ENCODE peak calls at places on chromosome 6, in ten cellular contexts. One of them, this sample, is unnamed. For H3K4me1, the result is how much of the 10 kb centered on the place peaks cover.

GRCh38 chr6:125759184-125759902 is 9.9 kb downstream of the HEY2 start:
- DNase-seq in PC-3: no peak
- DNase-seq in tibial nerve: no peak
- DNase-seq in adrenal gland: no peak
- DNase-seq in hepatocyte: no peak
- DNase-seq in transverse colon: no peak
- DNase-seq in Panc1: no peak
- DNase-seq in ovary: no peak
- DNase-seq in heart left ventricle: peak
- DNase-seq in aorta: peak
- DNase-seq in this sample: no peak

GRCh38 chr6:40881501-40881900 is 157.5 kb downstream of the UNC5CL start:
- DNase-seq in PC-3: no peak
- DNase-seq in tibial nerve: no peak
- DNase-seq in adrenal gland: no peak
- DNase-seq in hepatocyte: no peak
- DNase-seq in transverse colon: no peak
- DNase-seq in Panc1: no peak
- DNase-seq in ovary: no peak
- DNase-seq in heart left ventricle: no peak
- DNase-seq in aorta: no peak
- DNase-seq in this sample: no peak

GRCh38 chr6:150490586-150490985 is 109.1 kb upstream of the PLEKHG1 start:
- DNase-seq in PC-3: peak
- DNase-seq in tibial nerve: no peak
- DNase-seq in adrenal gland: no peak
- DNase-seq in hepatocyte: peak
- DNase-seq in transverse colon: no peak
- DNase-seq in Panc1: no peak
- DNase-seq in ovary: no peak
- DNase-seq in heart left ventricle: no peak
- DNase-seq in aorta: no peak
- DNase-seq in this sample: no peak

GRCh38 chr6:42781811-42782688 is at the start of gene BICRAL:
- DNase-seq in PC-3: peak
- DNase-seq in tibial nerve: peak
- DNase-seq in adrenal gland: peak
- DNase-seq in hepatocyte: peak
- DNase-seq in transverse colon: peak
- DNase-seq in Panc1: no peak
- DNase-seq in ovary: peak
- DNase-seq in heart left ventricle: peak
- DNase-seq in aorta: peak
- DNase-seq in this sample: peak

GRCh38 chr6:89290401-89291155 is 24.5 kb downstream of the GABRR2 start:
- DNase-seq in PC-3: no peak
- DNase-seq in tibial nerve: no peak
- DNase-seq in adrenal gland: no peak
- DNase-seq in hepatocyte: no peak
- DNase-seq in transverse colon: no peak
- DNase-seq in Panc1: no peak
- DNase-seq in ovary: no peak
- DNase-seq in heart left ventricle: no peak
- DNase-seq in aorta: no peak
- DNase-seq in this sample: no peak

GRCh38 chr6:95529762-95530161 is 47.6 kb upstream of the MANEA start:
- DNase-seq in PC-3: no peak
- DNase-seq in tibial nerve: no peak
- DNase-seq in adrenal gland: no peak
- DNase-seq in hepatocyte: no peak
- DNase-seq in transverse colon: no peak
- DNase-seq in Panc1: no peak
- DNase-seq in ovary: no peak
- DNase-seq in heart left ventricle: no peak
- DNase-seq in aorta: no peak
- DNase-seq in this sample: no peak

GRCh38 chr6:83083476-83083875 is 16.0 kb downstream of the DOP1A start:
- DNase-seq in PC-3: no peak
- DNase-seq in tibial nerve: no peak
- DNase-seq in adrenal gland: no peak
- DNase-seq in hepatocyte: no peak
- DNase-seq in transverse colon: no peak
- DNase-seq in Panc1: no peak
- DNase-seq in ovary: no peak
- DNase-seq in heart left ventricle: no peak
- DNase-seq in aorta: no peak
- DNase-seq in this sample: no peak

GRCh38 chr6:140661691-140662090 is 1287.2 kb upstream of the CITED2 start:
- DNase-seq in PC-3: no peak
- DNase-seq in tibial nerve: no peak
- DNase-seq in adrenal gland: no peak
- DNase-seq in hepatocyte: no peak
- DNase-seq in transverse colon: no peak
- DNase-seq in Panc1: no peak
- DNase-seq in ovary: no peak
- DNase-seq in heart left ventricle: no peak
- DNase-seq in aorta: no peak
- DNase-seq in this sample: no peak

GRCh38 chr6:4632411-4632810 is 143.8 kb upstream of the CDYL start:
- DNase-seq in PC-3: no peak
- DNase-seq in tibial nerve: no peak
- DNase-seq in adrenal gland: no peak
- DNase-seq in hepatocyte: no peak
- DNase-seq in transverse colon: no peak
- DNase-seq in Panc1: no peak
- DNase-seq in ovary: no peak
- DNase-seq in heart left ventricle: no peak
- DNase-seq in aorta: no peak
- DNase-seq in this sample: no peak
- H3K4me1 ChIP-seq in PC-3: under half
- H3K4me1 ChIP-seq in tibial nerve: under half
- H3K4me1 ChIP-seq in adrenal gland: under half
- H3K4me1 ChIP-seq in hepatocyte: under half
- H3K4me1 ChIP-seq in transverse colon: under half
- H3K4me1 ChIP-seq in Panc1: under half
- H3K4me1 ChIP-seq in ovary: under half
- H3K4me1 ChIP-seq in heart left ventricle: under half
- H3K4me1 ChIP-seq in aorta: under half
- H3K4me1 ChIP-seq in this sample: under half

DNA sequence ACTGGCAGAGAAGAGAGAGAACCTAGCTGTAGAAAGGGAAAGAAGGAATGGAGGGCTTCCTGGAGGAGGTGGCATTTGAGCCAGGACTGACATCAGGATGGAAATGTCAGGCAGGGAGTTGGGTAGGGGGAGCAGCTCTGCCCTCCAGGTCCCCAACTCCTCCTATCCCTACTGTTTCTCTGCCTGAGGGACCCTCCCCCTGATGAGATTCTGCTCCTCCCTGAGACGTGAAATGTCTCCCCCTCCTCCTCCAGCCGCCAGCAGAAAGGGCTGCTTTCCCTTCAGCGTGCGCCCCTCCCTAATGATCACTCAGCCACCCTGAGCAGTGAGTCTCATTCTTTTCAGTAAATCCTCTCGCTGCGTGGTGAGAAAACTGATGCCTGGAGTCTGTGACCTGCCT is 40.6 kb downstream of the HLA-DPB1 start:
- DNase-seq in PC-3: no peak
- DNase-seq in tibial nerve: no peak
- DNase-seq in adrenal gland: no peak
- DNase-seq in hepatocyte: no peak
- DNase-seq in transverse colon: no peak
- DNase-seq in Panc1: no peak
- DNase-seq in ovary: no peak
- DNase-seq in heart left ventricle: no peak
- DNase-seq in aorta: no peak
- DNase-seq in this sample: no peak
- H3K27ac ChIP-seq in PC-3: no peak
- H3K27ac ChIP-seq in tibial nerve: no peak
- H3K27ac ChIP-seq in adrenal gland: no peak
- H3K27ac ChIP-seq in hepatocyte: no peak
- H3K27ac ChIP-seq in transverse colon: no peak
- H3K27ac ChIP-seq in Panc1: no peak
- H3K27ac ChIP-seq in ovary: no peak
- H3K27ac ChIP-seq in heart left ventricle: no peak
- H3K27ac ChIP-seq in aorta: no peak
- H3K27ac ChIP-seq in this sample: no peak

GRCh38 chr6:142846459-142846831 is 98.5 kb downstream of the HIVEP2 start:
- DNase-seq in PC-3: peak
- DNase-seq in tibial nerve: no peak
- DNase-seq in adrenal gland: no peak
- DNase-seq in hepatocyte: no peak
- DNase-seq in transverse colon: no peak
- DNase-seq in Panc1: no peak
- DNase-seq in ovary: no peak
- DNase-seq in heart left ventricle: no peak
- DNase-seq in aorta: no peak
- DNase-seq in this sample: no peak
- H3K4me1 ChIP-seq in PC-3: half or more
- H3K4me1 ChIP-seq in tibial nerve: under half
- H3K4me1 ChIP-seq in adrenal gland: under half
- H3K4me1 ChIP-seq in hepatocyte: under half
- H3K4me1 ChIP-seq in transverse colon: half or more
- H3K4me1 ChIP-seq in Panc1: half or more
- H3K4me1 ChIP-seq in ovary: under half
- H3K4me1 ChIP-seq in heart left ventricle: half or more
- H3K4me1 ChIP-seq in aorta: under half
- H3K4me1 ChIP-seq in this sample: under half

GRCh38 chr6:2749972-2750600 is 636 bp downstream of the MYLK4 start:
- DNase-seq in PC-3: peak
- DNase-seq in tibial nerve: peak
- DNase-seq in adrenal gland: peak
- DNase-seq in hepatocyte: peak
- DNase-seq in transverse colon: peak
- DNase-seq in Panc1: no peak
- DNase-seq in ovary: peak
- DNase-seq in heart left ventricle: peak
- DNase-seq in aorta: peak
- DNase-seq in this sample: peak

GRCh38 chr6:2750832-2751231 is at the start of gene MYLK4:
- DNase-seq in PC-3: no peak
- DNase-seq in tibial nerve: no peak
- DNase-seq in adrenal gland: no peak
- DNase-seq in hepatocyte: no peak
- DNase-seq in transverse colon: no peak
- DNase-seq in Panc1: no peak
- DNase-seq in ovary: no peak
- DNase-seq in heart left ventricle: no peak
- DNase-seq in aorta: no peak
- DNase-seq in this sample: no peak

GRCh38 chr6:2752477-2753115 is 1.9 kb upstream of the MYLK4 start:
- DNase-seq in PC-3: peak
- DNase-seq in tibial nerve: no peak
- DNase-seq in adrenal gland: no peak
- DNase-seq in hepatocyte: no peak
- DNase-seq in transverse colon: no peak
- DNase-seq in Panc1: no peak
- DNase-seq in ovary: no peak
- DNase-seq in heart left ventricle: no peak
- DNase-seq in aorta: no peak
- DNase-seq in this sample: no peak

GRCh38 chr6:2753116-2753489 is 2.4 kb upstream of the MYLK4 start:
- DNase-seq in PC-3: no peak
- DNase-seq in tibial nerve: no peak
- DNase-seq in adrenal gland: no peak
- DNase-seq in hepatocyte: no peak
- DNase-seq in transverse colon: no peak
- DNase-seq in Panc1: no peak
- DNase-seq in ovary: no peak
- DNase-seq in heart left ventricle: no peak
- DNase-seq in aorta: no peak
- DNase-seq in this sample: no peak

GRCh38 chr6:2751871-2752270 is 1.1 kb upstream of the MYLK4 start:
- DNase-seq in PC-3: no peak
- DNase-seq in tibial nerve: no peak
- DNase-seq in adrenal gland: no peak
- DNase-seq in hepatocyte: no peak
- DNase-seq in transverse colon: no peak
- DNase-seq in Panc1: no peak
- DNase-seq in ovary: no peak
- DNase-seq in heart left ventricle: no peak
- DNase-seq in aorta: no peak
- DNase-seq in this sample: no peak
- H3K27ac ChIP-seq in PC-3: no peak
- H3K27ac ChIP-seq in tibial nerve: no peak
- H3K27ac ChIP-seq in adrenal gland: no peak
- H3K27ac ChIP-seq in hepatocyte: no peak
- H3K27ac ChIP-seq in transverse colon: no peak
- H3K27ac ChIP-seq in Panc1: no peak
- H3K27ac ChIP-seq in ovary: no peak
- H3K27ac ChIP-seq in heart left ventricle: no peak
- H3K27ac ChIP-seq in aorta: no peak
- H3K27ac ChIP-seq in this sample: no peak

DNA sequence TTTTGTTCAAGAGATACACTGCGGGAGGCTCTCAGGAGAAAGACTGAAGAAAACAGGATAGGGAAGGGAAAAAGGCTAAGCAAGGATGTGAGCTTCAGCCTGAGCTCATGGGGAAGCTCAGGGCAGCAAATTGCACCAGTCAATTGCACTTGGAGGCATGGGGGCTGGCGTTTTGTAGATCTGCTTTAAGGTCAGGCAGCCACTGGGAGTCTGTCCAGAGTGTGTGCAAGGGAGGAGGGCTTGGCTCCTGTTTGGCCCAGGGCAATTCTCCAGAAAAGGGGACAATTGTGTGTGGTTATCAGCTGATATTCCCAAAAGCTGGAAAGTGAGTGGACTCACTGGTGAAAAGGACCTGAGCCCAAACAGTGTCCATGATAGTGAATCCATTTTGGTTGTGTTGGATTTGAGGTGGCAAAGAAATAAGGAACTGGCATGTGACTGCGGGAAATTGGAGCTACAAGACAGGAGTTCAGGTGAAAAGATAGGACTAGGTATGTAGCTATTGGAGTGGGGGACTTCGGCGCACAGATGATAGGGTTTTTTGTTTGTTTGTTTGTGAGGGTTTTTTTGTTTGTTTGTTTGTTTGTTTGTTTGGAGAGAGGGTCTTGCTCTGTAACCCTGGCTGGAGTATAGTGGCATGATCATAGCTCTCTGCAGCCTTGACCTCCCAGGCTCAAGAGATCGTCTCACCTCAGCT is 22.3 kb upstream of the IER3 start:
- DNase-seq in PC-3: no peak
- DNase-seq in tibial nerve: no peak
- DNase-seq in adrenal gland: peak
- DNase-seq in hepatocyte: no peak
- DNase-seq in transverse colon: no peak
- DNase-seq in Panc1: no peak
- DNase-seq in ovary: no peak
- DNase-seq in heart left ventricle: no peak
- DNase-seq in aorta: no peak
- DNase-seq in this sample: no peak
- H3K4me1 ChIP-seq in PC-3: under half
- H3K4me1 ChIP-seq in tibial nerve: under half
- H3K4me1 ChIP-seq in adrenal gland: under half
- H3K4me1 ChIP-seq in hepatocyte: under half
- H3K4me1 ChIP-seq in transverse colon: under half
- H3K4me1 ChIP-seq in Panc1: under half
- H3K4me1 ChIP-seq in ovary: under half
- H3K4me1 ChIP-seq in heart left ventricle: under half
- H3K4me1 ChIP-seq in aorta: under half
- H3K4me1 ChIP-seq in this sample: under half

This sample was measured in body of pancreas.